ENCODE peak calls at places on chromosome 10, in five cellular contexts. Q is uterus, W is sigmoid colon, L is neuronal stem cell, A is body of pancreas. F is an unnamed sample.

GRCh38 chr10:77902159-77902558 is 24.4 kb downstream of the DLG5 start:
- DNase-seq in Q (no peak), W (no peak), L (no peak), A (no peak), F (no peak)

GRCh38 chr10:118668228-118668952 is 72.9 kb upstream of the PRLHR start:
- DNase-seq in Q (no peak), W (peak; percentile 74), L (no peak), A (no peak), F (no peak)

GRCh38 chr10:52609071-52609470 is 163.5 kb downstream of the MBL2 start:
- DNase-seq in Q (no peak), W (no peak), L (no peak), A (no peak), F (no peak)

GRCh38 chr10:62185914-62186692 is 82.5 kb downstream of the RTKN2 start:
- DNase-seq in Q (no peak), W (no peak), L (no peak), A (no peak), F (peak; percentile 51)

GRCh38 chr10:66881814-66882213 is 44.0 kb upstream of the LRRTM3 start:
- DNase-seq in Q (no peak), W (no peak), L (no peak), A (no peak), F (no peak)

GRCh38 chr10:58293989-58294388 is 25.0 kb downstream of the CISD1 start:
- DNase-seq in Q (no peak), W (no peak), L (no peak), A (no peak), F (no peak)

GRCh38 chr10:115947104-115947503 is 325.9 kb downstream of the GFRA1 start:
- DNase-seq in Q (no peak), W (no peak), L (no peak), A (no peak), F (no peak)

GRCh38 chr10:67487906-67488619 is 207.9 kb downstream of the CTNNA3 start:
- DNase-seq in Q (no peak), W (no peak), L (no peak), A (no peak), F (no peak)

GRCh38 chr10:1620803-1621202 is 116.5 kb downstream of the ADARB2 start:
- DNase-seq in Q (no peak), W (no peak), L (no peak), A (no peak), F (no peak)

GRCh38 chr10:6044060-6044459 is 18.1 kb downstream of the IL2RA start:
- DNase-seq in Q (no peak), W (peak; percentile 1), L (no peak), A (no peak), F (no peak)

GRCh38 chr10:104472505-104472904 is 118.9 kb downstream of the CFAP58 start:
- DNase-seq in Q (no peak), W (no peak), L (no peak), A (no peak), F (no peak)

GRCh38 chr10:88886557-88886956 is 6.5 kb downstream of the STAMBPL1 start:
- DNase-seq in Q (no peak), W (no peak), L (no peak), A (no peak), F (no peak)

GRCh38 chr10:78911533-78912340 is 157.0 kb upstream of the ZMIZ1 start:
- DNase-seq in Q (no peak), W (peak; percentile 40), L (no peak), A (peak; percentile 79), F (no peak)

GRCh38 chr10:124560377-124560776 is 98.8 kb downstream of the LHPP start:
- DNase-seq in Q (peak; percentile 85), W (peak; percentile 91), L (no peak), A (peak; percentile 43), F (no peak)

GRCh38 chr10:22666287-22667092 is 47.9 kb downstream of the PIP4K2A start:
- DNase-seq in Q (no peak), W (no peak), L (no peak), A (peak; percentile 32), F (peak; percentile 97)

GRCh38 chr10:21528452-21529235 is 3.2 kb upstream of the SKIDA1 start:
- DNase-seq in Q (no peak), W (no peak), L (no peak), A (no peak), F (no peak)

GRCh38 chr10:132570771-132571564 is 33.4 kb downstream of the INPP5A start:
- DNase-seq in Q (no peak), W (no peak), L (no peak), A (peak; percentile 61), F (no peak)

GRCh38 chr10:16765532-16766365 is 51.5 kb downstream of the RSU1 start:
- DNase-seq in Q (no peak), W (no peak), L (no peak), A (no peak), F (no peak)

GRCh38 chr10:75115137-75115536 is 3.7 kb downstream of the SAMD8 start:
- DNase-seq in Q (no peak), W (no peak), L (no peak), A (no peak), F (no peak)

GRCh38 chr10:43395571-43396060 is 13.4 kb downstream of the HNRNPF start:
- DNase-seq in Q (peak; percentile 21), W (peak; percentile 68), L (no peak), A (peak; percentile 22), F (no peak)

GRCh38 chr10:62424026-62424425 is 49.9 kb downstream of the ZNF365 start:
- DNase-seq in Q (no peak), W (no peak), L (no peak), A (no peak), F (peak; percentile 3)

DNA sequence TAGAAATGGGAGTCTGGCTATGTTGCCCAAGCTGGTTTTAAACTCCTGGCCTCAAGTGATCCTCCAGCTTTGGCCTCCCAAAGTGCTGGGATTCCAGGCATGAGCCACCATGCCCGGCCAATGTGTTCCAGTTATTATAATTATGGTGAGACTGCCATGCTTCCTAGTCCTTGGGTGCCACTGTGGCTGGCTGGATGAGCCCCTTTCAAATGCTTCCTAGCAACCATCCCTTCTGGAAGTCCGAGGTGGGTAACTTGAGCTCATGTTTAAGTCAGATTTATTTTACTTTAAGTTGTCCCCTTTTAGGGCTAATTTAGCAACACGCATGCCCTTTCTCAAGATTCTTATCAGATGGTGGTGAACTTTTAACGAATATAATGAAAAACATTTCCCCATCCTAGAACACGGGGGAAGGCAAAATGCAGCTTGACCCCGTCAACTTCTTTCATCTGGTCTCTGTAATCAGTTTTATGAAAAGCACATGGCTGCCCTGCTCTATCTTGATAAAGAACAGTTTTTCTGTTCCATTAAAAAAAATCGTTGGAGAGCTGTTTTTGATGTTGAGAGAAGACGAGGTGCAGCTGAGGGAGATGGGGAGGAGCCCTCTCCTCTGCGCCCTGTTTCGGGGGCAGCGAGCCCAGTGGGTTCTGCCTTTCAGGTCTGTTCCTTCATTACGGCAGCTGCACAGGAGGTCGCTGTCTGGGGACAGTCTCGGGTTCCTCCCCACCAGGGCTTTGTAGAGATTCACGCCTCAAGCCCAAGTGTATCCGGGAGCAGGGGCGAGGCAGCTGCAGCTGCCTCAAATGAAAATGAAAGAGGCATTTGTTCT is 61.0 kb upstream of the MKI67 start:
- DNase-seq in Q (no peak), W (no peak), L (no peak), A (no peak), F (peak; percentile 77)
- H3K4me3 ChIP-seq in Q (no peak overlapping the region), W (no peak overlapping the region), L (no peak overlapping the region), A (no peak overlapping the region), F (peak overlapping the region; percentile 45)

GRCh38 chr10:15482168-15482567 is 111.1 kb upstream of the FAM171A1 start:
- DNase-seq in Q (no peak), W (no peak), L (no peak), A (no peak), F (no peak)

GRCh38 chr10:15474671-15475070 is 103.6 kb upstream of the FAM171A1 start:
- DNase-seq in Q (no peak), W (no peak), L (no peak), A (no peak), F (no peak)

GRCh38 chr10:15478950-15479349 is 107.9 kb upstream of the FAM171A1 start:
- DNase-seq in Q (no peak), W (no peak), L (no peak), A (no peak), F (no peak)

GRCh38 chr10:15476337-15476736 is 105.2 kb upstream of the FAM171A1 start:
- DNase-seq in Q (no peak), W (no peak), L (no peak), A (no peak), F (no peak)

DNA sequence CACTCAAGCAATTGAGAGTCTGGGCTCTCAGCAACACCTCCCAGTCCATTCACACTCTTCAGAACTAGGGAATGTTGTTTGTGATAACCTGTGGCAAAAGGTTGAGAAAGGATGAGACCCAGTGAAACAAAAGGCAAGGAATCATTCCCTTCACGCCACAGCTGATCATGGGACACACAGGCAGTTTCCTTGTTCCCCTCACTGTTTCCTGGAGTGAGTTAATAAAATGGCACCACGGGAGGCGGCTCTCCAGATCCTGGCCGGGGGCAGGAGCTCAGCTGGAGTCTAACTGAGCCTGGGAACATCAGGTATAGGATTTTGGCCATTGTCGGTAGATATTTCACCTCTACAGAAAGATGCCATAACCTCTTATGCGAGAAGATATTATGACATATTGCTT is 107.3 kb upstream of the FAM171A1 start:
- DNase-seq in Q (no peak), W (no peak), L (no peak), A (no peak), F (no peak)
- H3K4me3 ChIP-seq in Q (no peak overlapping the region), W (no peak overlapping the region), L (no peak overlapping the region), A (no peak overlapping the region), F (no peak overlapping the region)

DNA sequence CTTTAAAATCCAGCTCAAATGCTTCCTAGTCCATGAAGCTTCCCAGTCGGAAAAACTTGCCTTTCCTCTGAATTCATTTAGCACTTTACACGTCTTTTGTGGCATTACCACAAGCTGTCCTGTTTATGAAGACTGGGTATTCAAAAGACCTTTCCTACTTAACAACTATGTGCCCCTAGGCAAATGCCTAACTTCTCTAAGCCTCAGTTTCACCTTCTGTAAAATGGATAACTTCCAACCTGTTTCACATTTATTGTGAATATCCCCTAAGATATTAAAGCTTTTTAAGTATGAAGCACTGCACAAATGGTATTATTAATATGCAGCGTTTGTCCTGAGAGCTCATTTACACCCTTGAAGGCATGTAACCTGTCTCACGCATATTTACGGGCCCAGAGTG is 843 bp downstream of the CFAP70 start:
- DNase-seq in Q (no peak), W (no peak), L (no peak), A (no peak), F (no peak)
- H3K4me3 ChIP-seq in Q (peak overlapping the region; percentile 80), W (peak overlapping the region; percentile 82), L (peak overlapping the region; percentile 91), A (peak overlapping the region; percentile 76), F (no peak overlapping the region)

GRCh38 chr10:110460111-110460809 is 37.4 kb upstream of the DUSP5 start:
- DNase-seq in Q (no peak), W (no peak), L (no peak), A (peak; percentile 53), F (peak; percentile 54)

GRCh38 chr10:110461088-110461487 is 36.6 kb upstream of the DUSP5 start:
- DNase-seq in Q (no peak), W (no peak), L (no peak), A (no peak), F (no peak)

GRCh38 chr10:110458583-110458920 is 39.2 kb upstream of the DUSP5 start:
- DNase-seq in Q (no peak), W (no peak), L (no peak), A (no peak), F (no peak)

GRCh38 chr10:110457851-110458582 is 39.7 kb upstream of the DUSP5 start:
- DNase-seq in Q (no peak), W (peak; percentile 13), L (no peak), A (no peak), F (no peak)

DNA sequence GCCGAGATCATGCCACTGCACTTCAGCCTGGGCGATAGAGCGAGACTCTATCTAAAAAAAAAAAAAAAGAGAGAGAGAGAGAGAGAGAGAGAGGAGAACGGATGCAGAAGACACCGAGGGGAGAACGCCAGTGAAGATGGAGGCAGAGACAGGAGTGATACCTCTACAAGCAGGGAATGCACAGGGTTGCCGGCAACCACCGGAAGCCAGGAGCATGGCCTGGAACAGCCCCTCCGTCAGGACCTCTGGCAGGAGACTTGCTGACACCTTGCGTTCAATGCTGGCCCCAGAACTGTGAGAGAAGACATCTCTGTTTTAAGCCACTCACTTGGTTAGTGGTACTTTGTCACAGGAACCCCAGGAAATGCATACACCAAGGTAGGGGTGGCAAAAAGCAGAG is 38.1 kb upstream of the DUSP5 start:
- DNase-seq in Q (no peak), W (no peak), L (no peak), A (no peak), F (no peak)
- H3K4me3 ChIP-seq in Q (no peak overlapping the region), W (no peak overlapping the region), L (no peak overlapping the region), A (no peak overlapping the region), F (no peak overlapping the region)

F was measured in Jurkat, Clone E6-1.